ENCODE peak calls at places on chromosome 18, in six cellular contexts. K, E, G, C, P and L are unnamed samples.

GRCh38 chr18:49362431-49362830 is 98.0 kb downstream of the DYM start:
- DNase-seq in K (no peak), G (no peak), C (no peak), P (no peak), E (peak; percentile 12), L (no peak)

GRCh38 chr18:69727912-69728572 is 219.6 kb downstream of the CD226 start:
- DNase-seq in K (no peak), P (no peak), E (no peak), C (no peak), G (no peak), L (no peak)

GRCh38 chr18:47163241-47163640 is 12.9 kb downstream of the IER3IP1 start:
- DNase-seq in K (peak; percentile 55), G (no peak), E (no peak), C (peak; percentile 24), P (no peak), L (no peak)

GRCh38 chr18:20971886-20972267 is 139.7 kb downstream of the ROCK1 start:
- DNase-seq in P (no peak), G (no peak), K (peak; percentile 20), C (no peak), E (peak; percentile 67), L (no peak)

GRCh38 chr18:50558157-50558556 is 1.7 kb upstream of the MAPK4 start:
- DNase-seq in C (no peak), E (no peak), K (no peak), P (no peak), G (no peak), L (no peak)

GRCh38 chr18:79348066-79348465 is 47.7 kb upstream of the NFATC1 start:
- DNase-seq in C (no peak), K (no peak), E (no peak), G (no peak), P (no peak), L (no peak)

GRCh38 chr18:28013064-28013463 is 163.9 kb downstream of the CDH2 start:
- DNase-seq in G (no peak), C (no peak), K (peak; percentile 24), P (peak; percentile 40), E (no peak), L (no peak)

GRCh38 chr18:40338284-40338683 is 1616.8 kb upstream of the PIK3C3 start:
- DNase-seq in G (no peak), E (no peak), C (no peak), P (no peak), K (no peak), L (no peak)

GRCh38 chr18:5110288-5110687 is 86.8 kb downstream of the AKAIN1 start:
- DNase-seq in C (no peak), E (no peak), G (no peak), K (no peak), P (no peak), L (no peak)

GRCh38 chr18:3525870-3526420 is 76.0 kb downstream of the TGIF1 start:
- DNase-seq in K (no peak), P (peak; percentile 79), C (no peak), E (peak; percentile 60), G (no peak), L (peak; percentile 67)

GRCh38 chr18:5052491-5052890 is 144.6 kb downstream of the AKAIN1 start:
- DNase-seq in K (no peak), E (no peak), C (no peak), P (no peak), G (no peak), L (no peak)

GRCh38 chr18:10518595-10519273 is 7.1 kb upstream of the NAPG start:
- DNase-seq in E (peak; percentile 52), P (peak; percentile 91), G (peak; percentile 69), C (no peak), K (peak; percentile 37), L (peak; percentile 89)

GRCh38 chr18:79302120-79302519 is 93.6 kb upstream of the NFATC1 start:
- DNase-seq in C (no peak), G (peak; percentile 26), E (no peak), K (no peak), P (no peak), L (no peak)

GRCh38 chr18:67475673-67476072 is 40.8 kb downstream of the DSEL start:
- DNase-seq in P (no peak), E (peak; percentile 7), C (no peak), G (no peak), K (peak; percentile 4), L (no peak)

GRCh38 chr18:61764381-61764780 is 128.4 kb downstream of the RNF152 start:
- DNase-seq in P (no peak), G (no peak), C (no peak), E (peak; percentile 76), K (peak; percentile 41), L (no peak)

GRCh38 chr18:9827856-9828793 is 57.6 kb upstream of the TXNDC2 start:
- DNase-seq in G (no peak), P (peak; percentile 64), C (peak; percentile 99), E (peak; percentile 95), K (peak; percentile 90), L (peak; percentile 34)

GRCh38 chr18:60232541-60232940 is 140.0 kb downstream of the MC4R start:
- DNase-seq in E (peak; percentile 16), C (no peak), P (no peak), K (no peak), G (no peak), L (no peak)

GRCh38 chr18:63511285-63511684 is 30.9 kb upstream of the SERPINB12 start:
- DNase-seq in E (peak; percentile 82), P (peak; percentile 36), K (peak; percentile 37), C (no peak), G (no peak), L (peak; percentile 11)

GRCh38 chr18:21444465-21445023 is 156.0 kb downstream of the ESCO1 start:
- DNase-seq in G (no peak), C (no peak), K (peak; percentile 67), E (peak; percentile 81), P (peak; percentile 67), L (peak; percentile 47)

GRCh38 chr18:79598046-79598884 is 81.3 kb upstream of the CTDP1 start:
- DNase-seq in G (peak; percentile 7), K (no peak), P (no peak), C (no peak), E (no peak), L (no peak)

GRCh38 chr18:78192044-78192443 is 787.6 kb upstream of the SALL3 start:
- DNase-seq in C (no peak), G (no peak), K (no peak), E (no peak), P (peak; percentile 65), L (peak; percentile 41)

GRCh38 chr18:62584241-62585120 is 61.7 kb downstream of the ZCCHC2 start:
- DNase-seq in K (peak; percentile 93), P (peak; percentile 82), G (peak; percentile 89), C (peak; percentile 49), E (peak; percentile 92), L (peak; percentile 84)

GRCh38 chr18:24231773-24232735 is 93.2 kb downstream of the CABYR start:
- DNase-seq in K (peak; percentile 54), P (no peak), E (no peak), C (no peak), G (peak; percentile 34), L (no peak)

GRCh38 chr18:57906852-57907251 is 103.7 kb upstream of the ATP8B1 start:
- DNase-seq in P (no peak), C (no peak), K (no peak), E (no peak), G (no peak), L (peak; percentile 39)

GRCh38 chr18:73614812-73615211 is 532.8 kb downstream of the FBXO15 start:
- DNase-seq in G (no peak), E (no peak), K (peak; percentile 56), C (peak; percentile 77), P (no peak), L (no peak)

GRCh38 chr18:68769423-68769822 is 28.5 kb upstream of the CCDC102B start:
- DNase-seq in G (peak; percentile 55), P (no peak), C (no peak), K (peak; percentile 49), E (no peak), L (no peak)

GRCh38 chr18:56563568-56563967 is 74.8 kb downstream of the TXNL1 start:
- DNase-seq in C (no peak), K (no peak), E (peak; percentile 49), G (no peak), P (no peak), L (no peak)

GRCh38 chr18:6629635-6630140 is 99.8 kb upstream of the ARHGAP28 start:
- DNase-seq in E (no peak), K (peak; percentile 45), C (no peak), P (no peak), G (no peak), L (no peak)

GRCh38 chr18:76345901-76346300 is 149.1 kb downstream of the ZNF516 start:
- DNase-seq in E (no peak), C (no peak), G (no peak), P (no peak), K (no peak), L (no peak)

GRCh38 chr18:60910534-60910933 is 422.7 kb upstream of the CDH20 start:
- DNase-seq in C (no peak), K (no peak), P (no peak), E (no peak), G (no peak), L (no peak)

GRCh38 chr18:53261241-53261640 is 921.2 kb downstream of the DCC start:
- DNase-seq in P (no peak), G (no peak), E (peak; percentile 44), K (no peak), C (no peak), L (no peak)

GRCh38 chr18:24734058-24734457 is 273.6 kb downstream of the HRH4 start:
- DNase-seq in K (no peak), C (no peak), G (peak; percentile 34), P (peak; percentile 33), E (peak; percentile 46), L (no peak)

GRCh38 chr18:36308711-36309435 is 11.4 kb downstream of the FHOD3 start:
- DNase-seq in K (no peak), P (no peak), E (no peak), G (no peak), C (no peak), L (no peak)

GRCh38 chr18:9771261-9771976 is 63.3 kb downstream of the RAB31 start:
- DNase-seq in P (peak; percentile 79), K (peak; percentile 82), G (peak; percentile 84), C (no peak), E (peak; percentile 93), L (peak; percentile 76)

GRCh38 chr18:74918276-74918675 is 290.7 kb downstream of the PTGR3 start:
- DNase-seq in E (no peak), C (no peak), P (no peak), K (no peak), G (no peak), L (no peak)

GRCh38 chr18:23977709-23978483 is 36.7 kb upstream of the TTC39C start:
- DNase-seq in P (no peak), K (no peak), G (no peak), C (no peak), E (no peak), L (no peak)

GRCh38 chr18:62524443-62525200 is 1.8 kb downstream of the ZCCHC2 start:
- DNase-seq in C (no peak), K (peak; percentile 78), E (peak; percentile 57), P (peak; percentile 62), G (peak; percentile 51), L (peak; percentile 63)

GRCh38 chr18:6004683-6005082 is 109.4 kb upstream of the TMEM200C start:
- DNase-seq in C (no peak), P (no peak), E (no peak), K (no peak), G (no peak), L (no peak)

GRCh38 chr18:63819780-63820179 is 44.6 kb downstream of the SERPINB7 start:
- DNase-seq in K (peak; percentile 38), E (no peak), G (no peak), P (no peak), C (no peak), L (no peak)